ENCODE peak calls at places on chromosomes 11 and 22, in seven cellular contexts. F, O, W, P, V, N and X are unnamed samples.

GRCh38 chr11:15837901-15838489 is 518.4 kb downstream of the SOX6 start:
- DNase-seq in F (no peak), O (no peak), W (no peak), P (no peak), V (no peak), N (no peak), X (no peak)

GRCh38 chr22:40310081-40310770 is 36.1 kb upstream of the ADSL start:
- DNase-seq in F (no peak), O (peak), W (no peak), P (no peak), V (no peak), N (no peak), X (no peak)

GRCh38 chr11:27839226-27839913 is 139.1 kb upstream of the BDNF start:
- DNase-seq in F (no peak), O (peak), W (no peak), P (no peak), V (no peak), N (no peak), X (no peak)

GRCh38 chr11:61871158-61871597 is 20.2 kb downstream of the FADS3 start:
- DNase-seq in F (peak), O (peak), W (no peak), P (peak), V (peak), N (peak), X (peak)

GRCh38 chr11:82750643-82751139 is 17.0 kb upstream of the FAM181B start:
- DNase-seq in F (no peak), O (no peak), W (no peak), P (no peak), V (no peak), N (no peak), X (no peak)

GRCh38 chr22:44941176-44941575 is 68.6 kb downstream of the PHF21B start:
- DNase-seq in F (peak), O (no peak), W (no peak), P (no peak), V (no peak), N (no peak), X (no peak)

GRCh38 chr22:26499188-26499703 is 13.0 kb downstream of the TFIP11 start:
- DNase-seq in F (no peak), O (no peak), W (no peak), P (no peak), V (no peak), N (no peak), X (no peak)

GRCh38 chr22:48819232-48819631 is 1008.4 kb downstream of the BRD1 start:
- DNase-seq in F (peak), O (no peak), W (no peak), P (no peak), V (no peak), N (no peak), X (no peak)

GRCh38 chr22:28907311-28908008 is 24.1 kb downstream of the ZNRF3 start:
- DNase-seq in F (no peak), O (no peak), W (no peak), P (peak), V (peak), N (no peak), X (no peak)

GRCh38 chr11:17776213-17776875 is 41.8 kb downstream of the KCNC1 start:
- DNase-seq in F (peak), O (no peak), W (no peak), P (no peak), V (no peak), N (no peak), X (no peak)

GRCh38 chr22:19729507-19729906 is 6.2 kb downstream of the GP1BB start:
- DNase-seq in F (no peak), O (no peak), W (no peak), P (no peak), V (no peak), N (no peak), X (no peak)

GRCh38 chr11:72704028-72704782 is 30.0 kb upstream of the PDE2A start:
- DNase-seq in F (no peak), O (peak), W (no peak), P (no peak), V (no peak), N (no peak), X (no peak)

GRCh38 chr11:35919244-35919643 is 24.6 kb upstream of the LDLRAD3 start:
- DNase-seq in F (no peak), O (peak), W (peak), P (no peak), V (no peak), N (no peak), X (peak)

GRCh38 chr11:16036218-16036617 is 320.1 kb downstream of the SOX6 start:
- DNase-seq in F (no peak), O (no peak), W (no peak), P (no peak), V (no peak), N (no peak), X (no peak)

GRCh38 chr11:124745835-124746620 is 6.0 kb downstream of the VSIG2 start:
- DNase-seq in F (peak), O (no peak), W (no peak), P (peak), V (no peak), N (no peak), X (no peak)

GRCh38 chr11:128603752-128604472 is 16.6 kb upstream of the ETS1 start:
- DNase-seq in F (no peak), O (peak), W (no peak), P (no peak), V (no peak), N (no peak), X (no peak)

GRCh38 chr11:58057481-58057880 is 26.7 kb downstream of the OR6Q1 start:
- DNase-seq in F (no peak), O (no peak), W (no peak), P (no peak), V (no peak), N (no peak), X (no peak)

GRCh38 chr11:64903291-64903833 is 13.6 kb downstream of the ATG2A start:
- DNase-seq in F (no peak), O (no peak), W (no peak), P (no peak), V (no peak), N (no peak), X (no peak)

GRCh38 chr11:1946812-1947480 is at the start of gene MRPL23:
- DNase-seq in F (no peak), O (no peak), W (no peak), P (no peak), V (no peak), N (no peak), X (no peak)

GRCh38 chr11:77124488-77124887 is 3.6 kb upstream of the MYO7A start:
- DNase-seq in F (peak), O (no peak), W (no peak), P (no peak), V (no peak), N (no peak), X (no peak)

GRCh38 chr11:128524172-128524571 is 63.2 kb downstream of the ETS1 start:
- DNase-seq in F (no peak), O (peak), W (no peak), P (no peak), V (no peak), N (no peak), X (no peak)

GRCh38 chr11:118206612-118207031 is 18.2 kb downstream of the JAML start:
- DNase-seq in F (no peak), O (no peak), W (no peak), P (no peak), V (no peak), N (peak), X (no peak)

GRCh38 chr11:128607819-128608218 is 20.5 kb upstream of the ETS1 start:
- DNase-seq in F (no peak), O (no peak), W (peak), P (no peak), V (no peak), N (no peak), X (no peak)

GRCh38 chr11:130390071-130390758 is 38.2 kb downstream of the ADAMTS8 start:
- DNase-seq in F (no peak), O (peak), W (peak), P (no peak), V (no peak), N (no peak), X (peak)

GRCh38 chr22:45341503-45341902 is 31.8 kb downstream of the FAM118A start:
- DNase-seq in F (no peak), O (no peak), W (peak), P (no peak), V (peak), N (no peak), X (no peak)

GRCh38 chr11:47348859-47349258 is 3.6 kb downstream of the MYBPC3 start:
- DNase-seq in F (no peak), O (peak), W (no peak), P (no peak), V (no peak), N (no peak), X (peak)

GRCh38 chr22:47000888-47001287 is 238.4 kb downstream of the TBC1D22A start:
- DNase-seq in F (no peak), O (no peak), W (no peak), P (peak), V (no peak), N (no peak), X (no peak)

GRCh38 chr11:29075726-29076125 is 941.1 kb downstream of the KCNA4 start:
- DNase-seq in F (peak), O (no peak), W (no peak), P (no peak), V (no peak), N (no peak), X (no peak)

GRCh38 chr11:23605001-23605400 is 744.7 kb upstream of the CCDC179 start:
- DNase-seq in F (no peak), O (peak), W (no peak), P (no peak), V (no peak), N (no peak), X (no peak)